ENCODE peak calls at places on chromosomes 11 and 22, in five cellular contexts. One of them, this sample, is unnamed. For H3K36me3, the result is how much of the 10 kb centered on the place peaks cover.

GRCh38 chr11:106420048-106420665 is 342.7 kb downstream of the AASDHPPT start:
- DNase-seq in stomach: no peak
- DNase-seq in heart right ventricle: no peak
- DNase-seq in K562: no peak
- DNase-seq in CD8-positive, alpha-beta T cell: no peak
- DNase-seq in this sample: no peak

GRCh38 chr22:46008836-46009596 is 32.1 kb upstream of the WNT7B start:
- DNase-seq in stomach: no peak
- DNase-seq in heart right ventricle: no peak
- DNase-seq in K562: no peak
- DNase-seq in CD8-positive, alpha-beta T cell: no peak
- DNase-seq in this sample: no peak

GRCh38 chr22:30459206-30460052 is 12.4 kb downstream of the SEC14L3 start:
- DNase-seq in stomach: no peak
- DNase-seq in heart right ventricle: no peak
- DNase-seq in K562: peak
- DNase-seq in CD8-positive, alpha-beta T cell: no peak
- DNase-seq in this sample: peak

GRCh38 chr11:120224872-120225371 is 14.1 kb downstream of the OAF start:
- DNase-seq in stomach: no peak
- DNase-seq in heart right ventricle: peak
- DNase-seq in K562: no peak
- DNase-seq in CD8-positive, alpha-beta T cell: no peak
- DNase-seq in this sample: no peak

GRCh38 chr11:61377461-61378160 is 14.8 kb upstream of the TMEM216 start:
- DNase-seq in stomach: no peak
- DNase-seq in heart right ventricle: no peak
- DNase-seq in K562: no peak
- DNase-seq in CD8-positive, alpha-beta T cell: no peak
- DNase-seq in this sample: no peak

GRCh38 chr11:96228472-96228871 is 114.5 kb downstream of the MAML2 start:
- DNase-seq in stomach: peak
- DNase-seq in heart right ventricle: peak
- DNase-seq in K562: no peak
- DNase-seq in CD8-positive, alpha-beta T cell: no peak
- DNase-seq in this sample: peak

GRCh38 chr11:65903068-65903481 is 2.9 kb upstream of the FOSL1 start:
- DNase-seq in stomach: no peak
- DNase-seq in heart right ventricle: no peak
- DNase-seq in K562: peak
- DNase-seq in CD8-positive, alpha-beta T cell: no peak
- DNase-seq in this sample: no peak

GRCh38 chr22:36775966-36776669 is at the start of gene IFT27:
- DNase-seq in stomach: peak
- DNase-seq in heart right ventricle: peak
- DNase-seq in K562: peak
- DNase-seq in CD8-positive, alpha-beta T cell: peak
- DNase-seq in this sample: peak

GRCh38 chr11:19951558-19952083 is 208.7 kb downstream of the DBX1 start:
- DNase-seq in stomach: no peak
- DNase-seq in heart right ventricle: no peak
- DNase-seq in K562: peak
- DNase-seq in CD8-positive, alpha-beta T cell: no peak
- DNase-seq in this sample: no peak

GRCh38 chr22:32571764-32572163 is 97.2 kb downstream of the FBXO7 start:
- DNase-seq in stomach: no peak
- DNase-seq in heart right ventricle: no peak
- DNase-seq in K562: no peak
- DNase-seq in CD8-positive, alpha-beta T cell: no peak
- DNase-seq in this sample: no peak

GRCh38 chr11:66022401-66023185 is 3.7 kb downstream of the CATSPER1 start:
- DNase-seq in stomach: peak
- DNase-seq in heart right ventricle: peak
- DNase-seq in K562: peak
- DNase-seq in CD8-positive, alpha-beta T cell: peak
- DNase-seq in this sample: peak

GRCh38 chr11:128772814-128773213 is 78.9 kb downstream of the FLI1 start:
- DNase-seq in stomach: peak
- DNase-seq in heart right ventricle: peak
- DNase-seq in K562: no peak
- DNase-seq in CD8-positive, alpha-beta T cell: peak
- DNase-seq in this sample: peak

GRCh38 chr11:29075726-29076125 is 941.1 kb downstream of the KCNA4 start:
- DNase-seq in stomach: no peak
- DNase-seq in heart right ventricle: no peak
- DNase-seq in K562: no peak
- DNase-seq in CD8-positive, alpha-beta T cell: no peak
- DNase-seq in this sample: no peak

GRCh38 chr11:73287400-73288101 is 15.4 kb downstream of the P2RY6 start:
- DNase-seq in stomach: no peak
- DNase-seq in heart right ventricle: no peak
- DNase-seq in K562: peak
- DNase-seq in CD8-positive, alpha-beta T cell: no peak
- DNase-seq in this sample: peak

GRCh38 chr11:134438533-134438932 is 26.5 kb upstream of the B3GAT1 start:
- DNase-seq in stomach: no peak
- DNase-seq in heart right ventricle: no peak
- DNase-seq in K562: no peak
- DNase-seq in CD8-positive, alpha-beta T cell: no peak
- DNase-seq in this sample: no peak

GRCh38 chr22:43273902-43274484 is 69.2 kb downstream of the SCUBE1 start:
- DNase-seq in stomach: peak
- DNase-seq in heart right ventricle: no peak
- DNase-seq in K562: peak
- DNase-seq in CD8-positive, alpha-beta T cell: no peak
- DNase-seq in this sample: peak

GRCh38 chr11:44950036-44950624 is 553 bp downstream of the TP53I11 start:
- DNase-seq in stomach: peak
- DNase-seq in heart right ventricle: peak
- DNase-seq in K562: no peak
- DNase-seq in CD8-positive, alpha-beta T cell: no peak
- DNase-seq in this sample: peak

GRCh38 chr11:112401036-112401769 is 140.5 kb upstream of the PLET1 start:
- DNase-seq in stomach: no peak
- DNase-seq in heart right ventricle: no peak
- DNase-seq in K562: no peak
- DNase-seq in CD8-positive, alpha-beta T cell: no peak
- DNase-seq in this sample: no peak

GRCh38 chr11:65551572-65552398 is 6.4 kb downstream of the LTBP3 start:
- DNase-seq in stomach: peak
- DNase-seq in heart right ventricle: peak
- DNase-seq in K562: peak
- DNase-seq in CD8-positive, alpha-beta T cell: peak
- DNase-seq in this sample: peak

GRCh38 chr11:130396965-130397364 is 31.4 kb downstream of the ADAMTS8 start:
- DNase-seq in stomach: no peak
- DNase-seq in heart right ventricle: no peak
- DNase-seq in K562: no peak
- DNase-seq in CD8-positive, alpha-beta T cell: no peak
- DNase-seq in this sample: no peak

GRCh38 chr22:17726561-17727243 is 47.6 kb downstream of the BID start:
- DNase-seq in stomach: no peak
- DNase-seq in heart right ventricle: no peak
- DNase-seq in K562: no peak
- DNase-seq in CD8-positive, alpha-beta T cell: no peak
- DNase-seq in this sample: no peak

GRCh38 chr11:1889941-1890855 is 1.5 kb downstream of the PRR33 start:
- DNase-seq in stomach: no peak
- DNase-seq in heart right ventricle: peak
- DNase-seq in K562: no peak
- DNase-seq in CD8-positive, alpha-beta T cell: no peak
- DNase-seq in this sample: no peak

GRCh38 chr11:36326524-36327419 is 30.7 kb downstream of the PRR5L start:
- DNase-seq in stomach: no peak
- DNase-seq in heart right ventricle: no peak
- DNase-seq in K562: no peak
- DNase-seq in CD8-positive, alpha-beta T cell: no peak
- DNase-seq in this sample: no peak

GRCh38 chr11:11988862-11989261 is 19.6 kb downstream of the DKK3 start:
- DNase-seq in stomach: no peak
- DNase-seq in heart right ventricle: no peak
- DNase-seq in K562: no peak
- DNase-seq in CD8-positive, alpha-beta T cell: no peak
- DNase-seq in this sample: no peak
- TF ChIP-seq CTCF in stomach: no peak
- TF ChIP-seq CTCF in heart right ventricle: peak
- TF ChIP-seq CTCF in K562: no peak
- TF ChIP-seq CTCF in CD8-positive, alpha-beta T cell: no peak
- TF ChIP-seq CTCF in this sample: no peak

GRCh38 chr11:57544566-57544965 is 7.2 kb downstream of the SMTNL1 start:
- DNase-seq in stomach: no peak
- DNase-seq in heart right ventricle: no peak
- DNase-seq in K562: no peak
- DNase-seq in CD8-positive, alpha-beta T cell: no peak
- DNase-seq in this sample: no peak
- H3K4me3 ChIP-seq in stomach: no peak
- H3K4me3 ChIP-seq in heart right ventricle: no peak
- H3K4me3 ChIP-seq in K562: no peak
- H3K4me3 ChIP-seq in CD8-positive, alpha-beta T cell: no peak
- H3K4me3 ChIP-seq in this sample: no peak

DNA sequence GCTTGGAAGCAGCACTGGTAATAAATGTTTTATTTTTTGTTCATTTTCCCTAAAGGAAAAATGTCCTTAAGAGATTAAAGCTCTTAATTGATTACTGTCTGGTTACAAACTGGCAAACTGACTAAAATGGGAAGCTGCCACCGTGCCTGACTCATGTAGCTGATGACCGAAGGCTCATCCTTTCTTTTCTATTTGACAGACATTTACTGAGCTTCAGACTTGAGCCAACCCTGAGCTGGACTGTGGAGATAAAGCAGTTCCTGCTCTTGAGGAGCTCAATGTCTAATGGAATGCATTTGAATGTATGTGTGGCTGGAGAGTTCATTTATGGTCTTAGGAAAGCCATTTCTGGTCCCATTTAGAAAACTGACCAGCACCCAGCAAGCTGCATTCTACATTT is 91.3 kb downstream of the RNF169 start:
- DNase-seq in stomach: no peak
- DNase-seq in heart right ventricle: no peak
- DNase-seq in K562: peak
- DNase-seq in CD8-positive, alpha-beta T cell: no peak
- DNase-seq in this sample: no peak
- H3K36me3 ChIP-seq in stomach: half or more
- H3K36me3 ChIP-seq in heart right ventricle: under half
- H3K36me3 ChIP-seq in K562: half or more
- H3K36me3 ChIP-seq in CD8-positive, alpha-beta T cell: under half
- H3K36me3 ChIP-seq in this sample: under half

GRCh38 chr11:69638941-69639681 is 1.8 kb upstream of the CCND1 start:
- DNase-seq in stomach: peak
- DNase-seq in heart right ventricle: peak
- DNase-seq in K562: peak
- DNase-seq in CD8-positive, alpha-beta T cell: no peak
- DNase-seq in this sample: peak
- TF ChIP-seq CTCF in stomach: no peak
- TF ChIP-seq CTCF in heart right ventricle: no peak
- TF ChIP-seq CTCF in K562: no peak
- TF ChIP-seq CTCF in CD8-positive, alpha-beta T cell: no peak
- TF ChIP-seq CTCF in this sample: no peak

DNA sequence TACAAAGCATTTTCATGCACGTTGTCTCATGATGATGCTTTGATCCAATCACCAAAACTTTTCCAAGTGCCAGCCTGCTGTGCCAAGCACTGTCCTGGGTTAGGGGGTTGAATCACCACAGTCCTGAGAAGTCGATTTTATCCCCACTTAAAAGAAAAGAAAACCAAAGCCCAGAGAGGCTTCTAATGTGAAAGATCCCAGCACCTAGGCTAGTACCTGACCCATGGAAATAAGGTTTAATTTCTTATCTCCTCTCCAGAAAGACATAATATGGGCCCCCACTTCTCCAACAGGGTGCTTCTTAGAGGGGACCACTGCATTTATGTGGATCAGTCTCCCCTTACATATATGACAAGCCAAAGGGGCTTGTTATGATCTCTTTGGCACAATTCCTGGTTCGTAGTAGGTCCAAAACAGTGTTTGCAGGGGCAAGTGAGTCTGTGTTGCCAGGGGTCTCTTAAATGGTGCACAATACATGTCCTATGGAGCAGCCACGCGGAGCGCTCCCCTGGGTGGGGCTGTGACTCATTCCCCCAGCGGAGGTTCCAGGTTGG is 1.9 kb upstream of the BCL9L start:
- DNase-seq in stomach: no peak
- DNase-seq in heart right ventricle: no peak
- DNase-seq in K562: no peak
- DNase-seq in CD8-positive, alpha-beta T cell: no peak
- DNase-seq in this sample: no peak
- H3K4me3 ChIP-seq in stomach: peak
- H3K4me3 ChIP-seq in heart right ventricle: peak
- H3K4me3 ChIP-seq in K562: peak
- H3K4me3 ChIP-seq in CD8-positive, alpha-beta T cell: no peak
- H3K4me3 ChIP-seq in this sample: no peak

DNA sequence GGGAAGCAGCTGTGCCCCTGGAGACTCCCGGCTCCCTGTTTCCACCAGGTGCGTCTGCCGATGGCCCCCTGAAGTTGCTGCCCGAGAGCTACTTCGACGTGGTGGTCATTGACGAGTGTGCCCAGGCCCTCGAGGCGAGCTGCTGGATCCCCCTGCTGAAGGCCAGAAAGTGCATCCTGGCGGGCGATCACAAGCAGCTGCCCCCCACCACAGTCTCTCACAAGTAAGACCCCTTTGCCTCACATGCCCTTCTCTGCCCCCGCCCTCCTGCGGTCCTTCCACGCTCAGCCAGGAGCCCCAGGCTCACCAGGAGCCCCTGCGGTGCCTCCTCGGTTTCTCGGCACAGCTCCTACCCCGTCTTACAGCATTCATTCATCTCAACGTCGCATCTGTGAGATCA is 25.4 kb downstream of the IGHMBP2 start:
- DNase-seq in stomach: no peak
- DNase-seq in heart right ventricle: no peak
- DNase-seq in K562: no peak
- DNase-seq in CD8-positive, alpha-beta T cell: no peak
- DNase-seq in this sample: no peak
- H3K36me3 ChIP-seq in stomach: half or more
- H3K36me3 ChIP-seq in heart right ventricle: half or more
- H3K36me3 ChIP-seq in K562: half or more
- H3K36me3 ChIP-seq in CD8-positive, alpha-beta T cell: under half
- H3K36me3 ChIP-seq in this sample: under half

This sample was measured in thyroid gland.